ENCODE peak calls at places on chromosomes 13 and 19, in four cellular contexts. I, W, M and F are unnamed samples.
A peak's percentile ranks its signal among the peaks of the same experiment; 100 is the strongest.

GRCh38 chr13:92175330-92175729 is 776.9 kb downstream of the GPC5 start:
- DNase-seq in W (peak; percentile 37), I (peak; percentile 53), M (no peak), F (no peak)

GRCh38 chr13:77184455-77184854 is 142.4 kb downstream of the MYCBP2 start:
- DNase-seq in W (no peak), M (no peak), I (no peak), F (no peak)

GRCh38 chr19:6740589-6741348 is 1.3 kb downstream of the TRIP10 start:
- DNase-seq in M (no peak), W (peak; percentile 43), I (no peak), F (no peak)

GRCh38 chr19:17794412-17794730 is 567 bp upstream of the B3GNT3 start:
- DNase-seq in W (no peak), M (no peak), I (no peak), F (no peak)

GRCh38 chr19:6412111-6412999 is 12.3 kb downstream of the KHSRP start:
- DNase-seq in I (no peak), M (peak; percentile 36), W (peak; percentile 36), F (no peak)

GRCh38 chr13:27038323-27038722 is 133.3 kb downstream of the USP12 start:
- DNase-seq in I (peak; percentile 43), W (no peak), M (no peak), F (peak; percentile 62)

GRCh38 chr13:26896986-26897668 is 136.5 kb upstream of the GPR12 start:
- DNase-seq in W (no peak), M (no peak), I (no peak), F (no peak)

GRCh38 chr19:51257471-51257870 is 6.6 kb downstream of the SIGLECL1 start:
- DNase-seq in I (no peak), W (no peak), M (no peak), F (no peak)

GRCh38 chr13:99803141-99803540 is 168.4 kb downstream of the ZIC5 start:
- DNase-seq in M (no peak), W (no peak), I (no peak), F (no peak)

GRCh38 chr19:55697069-55697440 is 22.0 kb downstream of the EPN1 start:
- DNase-seq in W (no peak), I (no peak), M (no peak), F (no peak)

GRCh38 chr19:20503536-20503935 is 62.0 kb downstream of the ZNF737 start:
- DNase-seq in W (no peak), I (peak; percentile 43), M (no peak), F (peak; percentile 92)

GRCh38 chr13:99133230-99133629 is 67.4 kb upstream of the UBAC2 start:
- DNase-seq in W (no peak), I (no peak), M (no peak), F (no peak)

GRCh38 chr13:76048675-76049396 is 412.7 kb downstream of the LMO7 start:
- DNase-seq in M (no peak), I (no peak), W (no peak), F (no peak)

GRCh38 chr19:35063940-35064818 is 22.7 kb downstream of the HPN start:
- DNase-seq in I (no peak), M (peak; percentile 21), W (no peak), F (peak; percentile 41)

GRCh38 chr13:114032121-114032799 is 58.4 kb upstream of the C13orf46 start:
- DNase-seq in M (no peak), W (no peak), I (peak; percentile 55), F (peak; percentile 43)

GRCh38 chr13:27868639-27869435 is 51.0 kb upstream of the PDX1 start:
- DNase-seq in W (no peak), I (no peak), M (no peak), F (no peak)

GRCh38 chr19:45484273-45484945 is 12.4 kb downstream of the RTN2 start:
- DNase-seq in W (no peak), M (no peak), I (no peak), F (no peak)

GRCh38 chr13:109881961-109882558 is 95.7 kb upstream of the IRS2 start:
- DNase-seq in M (no peak), I (no peak), W (no peak), F (no peak)

GRCh38 chr19:36266375-36266961 is 51.6 kb downstream of the ZNF146 start:
- DNase-seq in W (peak; percentile 69), M (no peak), I (no peak), F (no peak)

GRCh38 chr13:90197722-90198121 is 1149.8 kb upstream of the MIR17HG start:
- DNase-seq in M (no peak), I (no peak), W (no peak), F (no peak)

GRCh38 chr13:111361046-111361872 is 40.8 kb downstream of the TEX29 start:
- DNase-seq in I (no peak), M (no peak), W (no peak), F (no peak)

GRCh38 chr13:44431150-44431549 is 57.5 kb downstream of the SERP2 start:
- DNase-seq in M (no peak), I (no peak), W (no peak), F (no peak)

GRCh38 chr13:94859812-94860210 is 147.5 kb upstream of the SOX21 start:
- DNase-seq in W (no peak), M (no peak), I (no peak), F (no peak)

GRCh38 chr19:45404557-45405434 is at the start of gene PPP1R13L:
- DNase-seq in I (peak; percentile 34), M (peak; percentile 35), W (peak; percentile 80), F (peak; percentile 44)

GRCh38 chr19:51327066-51327985 is 14.6 kb downstream of the VSIG10L start:
- DNase-seq in I (no peak), W (peak; percentile 77), M (peak; percentile 17), F (no peak)

GRCh38 chr19:57934820-57935665 is at the start of gene ZNF418:
- DNase-seq in M (peak; percentile 21), W (peak; percentile 91), I (peak; percentile 58), F (peak; percentile 54)